ENCODE peak calls at places on chromosome 20, in four cellular contexts. One of them, this sample, is unnamed.

GRCh38 chr20:31476648-31477220 is 1.6 kb downstream of the REM1 start:
- DNase-seq in foreskin fibroblast: no peak
- DNase-seq in brain microvascular endothelial cell: no peak
- DNase-seq in neuronal stem cell: no peak
- DNase-seq in this sample: no peak

GRCh38 chr20:24112360-24112759 is 123.8 kb upstream of the GGTLC1 start:
- DNase-seq in foreskin fibroblast: no peak
- DNase-seq in neuronal stem cell: no peak
- DNase-seq in brain microvascular endothelial cell: no peak
- DNase-seq in this sample: no peak

GRCh38 chr20:39878809-39879208 is 810.2 kb downstream of the MAFB start:
- DNase-seq in neuronal stem cell: no peak
- DNase-seq in foreskin fibroblast: no peak
- DNase-seq in brain microvascular endothelial cell: no peak
- DNase-seq in this sample: peak; percentile 10

GRCh38 chr20:14775778-14776177 is 438.4 kb upstream of the FLRT3 start:
- DNase-seq in foreskin fibroblast: peak; percentile 86
- DNase-seq in brain microvascular endothelial cell: peak; percentile 98
- DNase-seq in neuronal stem cell: no peak
- DNase-seq in this sample: peak; percentile 69

GRCh38 chr20:23358923-23359572 is 2.9 kb upstream of the GZF1 start:
- DNase-seq in brain microvascular endothelial cell: no peak
- DNase-seq in neuronal stem cell: no peak
- DNase-seq in foreskin fibroblast: no peak
- DNase-seq in this sample: no peak

GRCh38 chr20:62364911-62365736 is 2.0 kb downstream of the LAMA5 start:
- DNase-seq in neuronal stem cell: no peak
- DNase-seq in foreskin fibroblast: no peak
- DNase-seq in brain microvascular endothelial cell: no peak
- DNase-seq in this sample: no peak

GRCh38 chr20:57264908-57265648 is 1.4 kb downstream of the BMP7 start:
- DNase-seq in foreskin fibroblast: no peak
- DNase-seq in brain microvascular endothelial cell: no peak
- DNase-seq in neuronal stem cell: no peak
- DNase-seq in this sample: no peak

GRCh38 chr20:9514072-9514460 is 324 bp upstream of the LAMP5 start:
- DNase-seq in brain microvascular endothelial cell: no peak
- DNase-seq in neuronal stem cell: no peak
- DNase-seq in foreskin fibroblast: no peak
- DNase-seq in this sample: no peak

GRCh38 chr20:53579581-53580375 is 13.9 kb downstream of the ZNF217 start:
- DNase-seq in brain microvascular endothelial cell: no peak
- DNase-seq in neuronal stem cell: no peak
- DNase-seq in foreskin fibroblast: peak; percentile 59
- DNase-seq in this sample: no peak

GRCh38 chr20:41174782-41175181 is 37.4 kb downstream of the PLCG1 start:
- DNase-seq in foreskin fibroblast: no peak
- DNase-seq in neuronal stem cell: no peak
- DNase-seq in brain microvascular endothelial cell: no peak
- DNase-seq in this sample: no peak

GRCh38 chr20:58028123-58028522 is 200.3 kb downstream of the ANKRD60 start:
- DNase-seq in foreskin fibroblast: no peak
- DNase-seq in neuronal stem cell: no peak
- DNase-seq in brain microvascular endothelial cell: no peak
- DNase-seq in this sample: no peak

GRCh38 chr20:59006167-59006863 is 739 bp downstream of the CTSZ start:
- DNase-seq in neuronal stem cell: no peak
- DNase-seq in brain microvascular endothelial cell: no peak
- DNase-seq in foreskin fibroblast: no peak
- DNase-seq in this sample: peak; percentile 63

GRCh38 chr20:58416057-58416456 is 27.0 kb downstream of the VAPB start:
- DNase-seq in foreskin fibroblast: no peak
- DNase-seq in neuronal stem cell: no peak
- DNase-seq in brain microvascular endothelial cell: no peak
- DNase-seq in this sample: no peak

GRCh38 chr20:61490721-61491120 is 238.7 kb downstream of the CDH4 start:
- DNase-seq in foreskin fibroblast: no peak
- DNase-seq in neuronal stem cell: no peak
- DNase-seq in brain microvascular endothelial cell: no peak
- DNase-seq in this sample: no peak

GRCh38 chr20:39880890-39881289 is 808.1 kb downstream of the MAFB start:
- DNase-seq in neuronal stem cell: no peak
- DNase-seq in brain microvascular endothelial cell: no peak
- DNase-seq in foreskin fibroblast: no peak
- DNase-seq in this sample: peak; percentile 47

GRCh38 chr20:57048027-57048869 is 218.2 kb downstream of the BMP7 start:
- DNase-seq in neuronal stem cell: peak; percentile 27
- DNase-seq in foreskin fibroblast: peak; percentile 63
- DNase-seq in brain microvascular endothelial cell: peak; percentile 42
- DNase-seq in this sample: peak; percentile 80

GRCh38 chr20:25584905-25585704 is at the start of gene NINL:
- DNase-seq in neuronal stem cell: peak; percentile 78
- DNase-seq in brain microvascular endothelial cell: no peak
- DNase-seq in foreskin fibroblast: peak; percentile 57
- DNase-seq in this sample: peak; percentile 83

GRCh38 chr20:10581823-10582222 is 92.0 kb downstream of the JAG1 start:
- DNase-seq in brain microvascular endothelial cell: peak; percentile 70
- DNase-seq in foreskin fibroblast: peak; percentile 76
- DNase-seq in neuronal stem cell: no peak
- DNase-seq in this sample: peak; percentile 75

GRCh38 chr20:35004749-35005462 is 49.2 kb downstream of the MYH7B start:
- DNase-seq in brain microvascular endothelial cell: no peak
- DNase-seq in foreskin fibroblast: no peak
- DNase-seq in neuronal stem cell: no peak
- DNase-seq in this sample: no peak